ENCODE peak calls at places on chromosomes 11 and 22, in seven cellular contexts. C is transverse colon, L is endothelial cell, R is psoas muscle, W is heart right ventricle, G is cardiac fibroblast, V is cardiac muscle cell. N is an unnamed sample.

GRCh38 chr22:50319503-50319951 is 7.3 kb downstream of the DENND6B start:
- DNase-seq in C (no peak), L (no peak), R (no peak), W (no peak), G (no peak), V (no peak), N (no peak)

GRCh38 chr22:37569009-37569920 is 9.0 kb downstream of the CDC42EP1 start:
- DNase-seq in C (peak), L (no peak), R (peak), W (no peak), G (no peak), V (no peak), N (no peak)

GRCh38 chr11:21785351-21785750 is 407.5 kb upstream of the ANO5 start:
- DNase-seq in C (no peak), L (no peak), R (no peak), W (no peak), G (no peak), V (no peak), N (no peak)

GRCh38 chr22:45577746-45578523 is 75.3 kb downstream of the FBLN1 start:
- DNase-seq in C (peak), L (peak), R (peak), W (peak), G (peak), V (peak), N (peak)

GRCh38 chr11:100863080-100863581 is 176.0 kb downstream of the ARHGAP42 start:
- DNase-seq in C (no peak), L (no peak), R (no peak), W (no peak), G (peak), V (peak), N (peak)

GRCh38 chr22:50061824-50062355 is 3.8 kb upstream of the TTLL8 start:
- DNase-seq in C (no peak), L (no peak), R (no peak), W (no peak), G (no peak), V (no peak), N (no peak)

GRCh38 chr22:26477341-26477731 is 6.2 kb downstream of the HPS4 start:
- DNase-seq in C (no peak), L (no peak), R (no peak), W (no peak), G (no peak), V (no peak), N (no peak)

GRCh38 chr11:134369656-134370525 is 38.1 kb downstream of the GLB1L2 start:
- DNase-seq in C (no peak), L (no peak), R (peak), W (no peak), G (no peak), V (no peak), N (no peak)

GRCh38 chr11:105181521-105181920 is 42.0 kb upstream of the CARD18 start:
- DNase-seq in C (no peak), L (no peak), R (no peak), W (no peak), G (peak), V (peak), N (peak)

GRCh38 chr22:29306175-29306829 is at the start of gene GAS2L1:
- DNase-seq in C (peak), L (peak), R (peak), W (peak), G (peak), V (peak), N (peak)

GRCh38 chr11:32918427-32918826 is 25.8 kb downstream of the QSER1 start:
- DNase-seq in C (no peak), L (no peak), R (no peak), W (no peak), G (no peak), V (no peak), N (no peak)

GRCh38 chr22:47396515-47396914 is 634.1 kb downstream of the TBC1D22A start:
- DNase-seq in C (no peak), L (no peak), R (no peak), W (no peak), G (no peak), V (no peak), N (no peak)

GRCh38 chr11:82750643-82751139 is 17.0 kb upstream of the FAM181B start:
- DNase-seq in C (no peak), L (peak), R (no peak), W (no peak), G (no peak), V (no peak), N (peak)

GRCh38 chr22:49517211-49517610 is 310.5 kb downstream of the BRD1 start:
- DNase-seq in C (no peak), L (no peak), R (no peak), W (no peak), G (no peak), V (no peak), N (no peak)

GRCh38 chr11:72609045-72609444 is 65.2 kb downstream of the PDE2A start:
- DNase-seq in C (no peak), L (no peak), R (no peak), W (no peak), G (peak), V (peak), N (peak)

GRCh38 chr11:85626496-85626895 is 648 bp downstream of the DLG2 start:
- DNase-seq in C (no peak), L (no peak), R (no peak), W (no peak), G (no peak), V (no peak), N (no peak)

GRCh38 chr11:44309483-44310197 is at the start of gene ALX4:
- DNase-seq in C (no peak), L (no peak), R (peak), W (peak), G (peak), V (peak), N (peak)

GRCh38 chr11:134786636-134787035 is 374.6 kb upstream of the B3GAT1 start:
- DNase-seq in C (no peak), L (no peak), R (no peak), W (no peak), G (no peak), V (no peak), N (no peak)

GRCh38 chr11:112023104-112023503 is 2.1 kb upstream of the DLAT start:
- DNase-seq in C (no peak), L (no peak), R (no peak), W (no peak), G (no peak), V (no peak), N (peak)

GRCh38 chr11:112024178-112024777 is 930 bp upstream of the DLAT start:
- DNase-seq in C (no peak), L (no peak), R (no peak), W (no peak), G (no peak), V (no peak), N (peak)

GRCh38 chr11:112029460-112029859 is 4.3 kb downstream of the DLAT start:
- DNase-seq in C (no peak), L (no peak), R (no peak), W (no peak), G (no peak), V (no peak), N (no peak)

GRCh38 chr11:112025682-112026081 is 474 bp downstream of the DLAT start:
- DNase-seq in C (no peak), L (no peak), R (no peak), W (no peak), G (peak), V (no peak), N (peak)

GRCh38 chr11:112024778-112025678 is at the start of gene DLAT:
- DNase-seq in C (peak), L (peak), R (peak), W (peak), G (peak), V (peak), N (peak)
- TF ChIP-seq CTCF in C (no peak), L (no peak), R (no peak), W (no peak), G (no peak), V (no peak), N (no peak)

DNA sequence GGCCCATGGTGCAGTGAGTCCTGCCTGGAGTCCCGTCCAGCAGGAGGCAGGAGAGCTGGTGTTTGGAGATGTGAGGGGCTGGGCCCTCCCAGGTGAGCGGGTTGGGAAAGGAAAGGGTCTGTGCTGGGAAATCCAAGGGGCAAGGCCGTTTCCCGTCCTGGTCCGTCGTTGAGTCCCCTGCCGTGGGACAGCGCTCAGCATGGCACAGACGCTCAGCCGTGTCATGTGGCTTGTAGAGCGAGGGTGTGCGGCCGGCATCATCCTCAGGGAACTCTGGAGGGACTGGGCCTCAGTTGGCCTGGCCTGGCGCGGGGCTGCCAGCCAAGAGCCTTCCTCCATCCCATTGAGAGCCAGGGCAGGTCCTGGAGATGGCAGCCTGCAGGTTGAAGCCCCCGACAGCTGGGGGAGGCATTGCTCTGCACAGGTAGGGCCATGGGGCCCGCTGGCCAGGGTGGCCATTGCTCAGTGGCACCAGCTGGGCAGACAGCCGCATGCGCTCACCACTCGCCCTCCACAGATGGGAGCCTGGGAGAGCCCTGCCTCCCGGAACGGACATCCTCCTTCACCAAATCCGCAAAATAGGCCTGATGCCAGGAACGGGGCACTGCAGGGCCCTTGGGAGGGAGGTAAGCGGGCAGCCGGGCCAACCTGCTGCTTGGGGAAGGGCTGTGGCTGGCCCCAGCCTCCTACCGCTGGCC is 28.7 kb downstream of the KCNQ1 start:
- DNase-seq in C (no peak), L (no peak), R (no peak), W (no peak), G (no peak), V (no peak), N (no peak)
- TF ChIP-seq CTCF in C (no peak), L (no peak), R (no peak), W (no peak), G (no peak), V (no peak), N (no peak)

DNA sequence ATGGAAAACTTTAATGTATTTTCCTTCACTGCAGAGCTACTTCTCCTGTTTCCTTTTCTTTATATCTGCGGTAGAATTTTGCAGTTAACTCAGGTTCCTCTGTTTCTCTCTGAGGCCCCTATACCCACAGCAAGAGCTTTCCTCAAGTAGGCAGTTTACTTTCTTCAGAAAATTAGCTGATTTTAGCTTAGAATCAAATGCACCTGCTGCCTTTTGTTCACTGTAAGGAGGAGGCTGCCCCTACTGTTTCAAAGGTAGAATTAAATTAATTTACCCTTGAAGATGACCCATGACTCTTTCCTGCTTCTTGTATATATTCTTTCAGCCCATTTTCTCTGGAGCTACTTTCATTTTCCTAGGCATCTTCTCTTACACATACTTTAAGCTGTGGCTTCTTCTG is 68.7 kb upstream of the GDPD4 start:
- DNase-seq in C (no peak), L (no peak), R (no peak), W (no peak), G (no peak), V (no peak), N (no peak)
- TF ChIP-seq CTCF in C (no peak), L (no peak), R (no peak), W (no peak), G (no peak), V (no peak), N (no peak)

GRCh38 chr11:28529540-28530410 is 421.6 kb downstream of the METTL15 start:
- DNase-seq in C (no peak), L (peak), R (no peak), W (no peak), G (peak), V (peak), N (peak)
- TF ChIP-seq CTCF in C (peak), L (peak), R (peak), W (peak), G (peak), V (peak), N (no peak)

GRCh38 chr11:62573592-62574362 is at the start of gene EEF1G:
- DNase-seq in C (peak), L (peak), R (peak), W (peak), G (peak), V (peak), N (peak)
- TF ChIP-seq CTCF in C (no peak), L (no peak), R (no peak), W (no peak), G (no peak), V (no peak), N (no peak)

N was measured in NB4.